ENCODE peak calls at places on chromosomes 16 and 17, in ten cellular contexts. F is dorsolateral prefrontal cortex; K is cardiac muscle cell; B is mammary epithelial cell; Y is mucosa of descending colon; P is lower lobe of right lung; J is CD8-positive, alpha-beta T cell; R is CD4-positive, alpha-beta T cell; Q is AG09309; E is OCI-LY7. G is an unnamed sample.

GRCh38 chr17:70775667-70776066 is 606.3 kb downstream of the KCNJ2 start:
- DNase-seq in P (no peak), F (no peak), E (peak), Q (no peak), K (no peak), R (no peak), J (no peak), B (no peak), Y (no peak), G (no peak)

GRCh38 chr17:45768000-45768399 is 16.1 kb upstream of the CRHR1 start:
- DNase-seq in P (no peak), J (no peak), F (no peak), E (no peak), B (no peak), R (no peak), K (peak), Y (no peak), Q (no peak), G (no peak)

GRCh38 chr17:7393613-7394451 is 493 bp downstream of the PLSCR3 start:
- DNase-seq in P (no peak), J (no peak), R (peak), B (peak), Q (no peak), Y (peak), F (no peak), K (peak), E (peak), G (no peak)

GRCh38 chr16:28112908-28113307 is 49.4 kb upstream of the GSG1L start:
- DNase-seq in R (no peak), J (no peak), Y (no peak), P (no peak), E (no peak), Q (no peak), F (no peak), B (no peak), K (no peak), G (no peak)

GRCh38 chr16:75224281-75224680 is 5.5 kb downstream of the CTRB1 start:
- DNase-seq in K (no peak), J (no peak), B (no peak), Q (no peak), F (no peak), E (no peak), P (no peak), Y (no peak), R (no peak), G (no peak)

GRCh38 chr17:12566281-12567002 is 99.2 kb upstream of the MYOCD start:
- DNase-seq in B (no peak), P (no peak), Q (no peak), F (no peak), K (peak), R (no peak), E (no peak), J (no peak), Y (no peak), G (no peak)

GRCh38 chr17:77585142-77585860 is 373.2 kb upstream of the TNRC6C start:
- DNase-seq in K (no peak), P (no peak), F (no peak), Y (no peak), R (no peak), E (no peak), Q (no peak), B (no peak), J (no peak), G (no peak)

GRCh38 chr17:71530227-71530626 is 590.6 kb upstream of the SOX9 start:
- DNase-seq in Q (no peak), P (no peak), E (no peak), B (peak), F (no peak), K (no peak), R (no peak), Y (no peak), J (no peak), G (no peak)

GRCh38 chr17:77892469-77893143 is 65.9 kb upstream of the TNRC6C start:
- DNase-seq in K (peak), Y (no peak), J (no peak), R (no peak), P (peak), Q (no peak), F (no peak), B (no peak), E (no peak), G (peak)

GRCh38 chr17:9729034-9729650 is 62.2 kb downstream of the DHRS7C start:
- DNase-seq in R (no peak), B (peak), K (peak), E (peak), Y (no peak), Q (no peak), F (no peak), J (no peak), P (no peak), G (no peak)

GRCh38 chr17:4344926-4345325 is 21.5 kb downstream of the UBE2G1 start:
- DNase-seq in Y (no peak), J (no peak), F (no peak), K (no peak), B (no peak), R (no peak), P (no peak), Q (no peak), E (no peak), G (no peak)

GRCh38 chr17:27473748-27474609 is 17.7 kb downstream of the KSR1 start:
- DNase-seq in P (peak), F (no peak), B (no peak), Q (no peak), J (peak), E (peak), R (no peak), Y (no peak), K (peak), G (no peak)

GRCh38 chr16:67526149-67526732 is 2.4 kb upstream of the RIPOR1 start:
- DNase-seq in Q (no peak), B (peak), J (no peak), K (no peak), E (no peak), R (no peak), F (no peak), Y (no peak), P (no peak), G (no peak)

GRCh38 chr17:2157081-2157480 is 102.2 kb downstream of the HIC1 start:
- DNase-seq in P (no peak), F (no peak), K (no peak), R (no peak), B (no peak), J (no peak), Q (no peak), Y (no peak), E (no peak), G (no peak)

GRCh38 chr17:14301279-14301760 is 439 bp downstream of the HS3ST3B1 start:
- DNase-seq in K (peak), F (no peak), R (peak), B (no peak), E (peak), J (no peak), Y (no peak), Q (no peak), P (no peak), G (no peak)

GRCh38 chr16:31453255-31454204 is 5.8 kb upstream of the ARMC5 start:
- DNase-seq in Q (no peak), J (no peak), K (peak), R (no peak), F (peak), P (peak), E (no peak), B (peak), Y (peak), G (no peak)

GRCh38 chr16:48420437-48420836 is 35.2 kb upstream of the SIAH1 start:
- DNase-seq in K (no peak), P (no peak), B (peak), Q (no peak), J (no peak), E (no peak), F (no peak), Y (no peak), R (no peak), G (no peak)
- TF ChIP-seq CTCF in K (no peak), P (no peak), B (no peak), Q (no peak), J (no peak), E (no peak), F (no peak), Y (no peak), R (no peak), G (no peak)

GRCh38 chr17:50871369-50871768 is 5.2 kb upstream of the TOB1 start:
- DNase-seq in F (no peak), R (no peak), P (no peak), B (no peak), J (peak), K (no peak), Y (no peak), E (no peak), Q (no peak), G (no peak)

GRCh38 chr17:50868594-50868993 is 2.4 kb upstream of the TOB1 start:
- DNase-seq in P (no peak), Q (no peak), K (no peak), E (no peak), R (no peak), J (no peak), Y (no peak), B (no peak), F (no peak), G (no peak)

GRCh38 chr17:50875074-50875473 is 8.9 kb upstream of the TOB1 start:
- DNase-seq in Q (no peak), B (no peak), J (no peak), Y (no peak), R (no peak), K (no peak), F (no peak), E (no peak), P (no peak), G (no peak)

GRCh38 chr17:50872710-50873424 is 6.7 kb upstream of the TOB1 start:
- DNase-seq in K (no peak), E (no peak), Y (no peak), B (peak), J (peak), Q (no peak), P (no peak), R (peak), F (no peak), G (no peak)

GRCh38 chr17:50871898-50872297 is 5.7 kb upstream of the TOB1 start:
- DNase-seq in Y (no peak), K (no peak), F (no peak), P (no peak), E (no peak), R (no peak), Q (no peak), B (no peak), J (no peak), G (no peak)
- TF ChIP-seq CTCF in Y (no peak), K (no peak), F (no peak), P (no peak), E (no peak), R (no peak), Q (no peak), B (no peak), J (no peak), G (no peak)

DNA sequence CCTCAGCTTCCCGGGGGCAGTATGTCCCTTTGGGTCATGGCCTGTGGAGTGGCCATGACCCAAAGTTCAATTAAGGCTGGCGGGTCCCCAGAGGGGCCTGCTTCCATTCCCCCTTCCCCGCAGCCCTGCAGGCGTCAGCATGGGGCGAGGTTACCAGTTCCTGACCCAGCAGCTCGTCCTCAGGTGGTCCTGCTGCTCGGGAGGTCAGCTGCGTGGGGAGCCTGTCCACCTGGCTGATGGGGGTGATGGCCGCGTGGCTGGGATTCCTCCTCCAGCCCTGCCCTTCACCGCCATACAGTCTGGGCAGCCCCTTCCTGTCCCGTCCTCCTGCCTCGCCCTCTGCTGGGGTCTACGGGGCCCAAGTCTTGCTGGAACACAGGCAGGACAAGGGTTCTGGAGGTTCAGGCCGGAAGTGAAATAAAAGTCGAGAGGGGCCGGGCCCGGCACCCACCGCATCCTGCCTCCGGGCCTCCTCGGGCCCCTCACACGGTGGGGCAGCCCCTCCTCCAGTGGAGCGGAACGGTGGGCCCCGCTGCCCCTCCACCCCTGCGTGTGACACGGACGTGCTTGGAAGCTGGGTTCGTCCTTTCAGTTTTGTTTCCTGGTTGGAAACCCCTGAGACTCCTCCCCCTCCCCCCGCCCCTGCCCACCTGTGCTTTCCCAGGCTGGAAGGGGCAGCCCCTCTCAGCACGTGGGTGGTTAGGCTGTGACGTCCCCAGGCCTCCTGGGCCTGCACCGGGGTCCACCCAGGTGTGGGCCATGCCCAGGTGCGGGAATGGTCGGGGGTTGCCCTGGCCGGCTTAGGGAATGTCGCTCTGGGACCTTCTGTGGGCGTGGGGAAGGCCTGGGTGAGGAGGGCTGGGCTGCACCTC is 6.8 kb downstream of the UBALD2 start:
- DNase-seq in K (no peak), B (no peak), Y (peak), Q (no peak), F (no peak), E (peak), R (peak), J (peak), P (peak), G (no peak)
- TF ChIP-seq CTCF in K (no peak), B (no peak), Y (no peak), Q (no peak), F (no peak), E (no peak), R (no peak), J (no peak), P (no peak), G (no peak)

DNA sequence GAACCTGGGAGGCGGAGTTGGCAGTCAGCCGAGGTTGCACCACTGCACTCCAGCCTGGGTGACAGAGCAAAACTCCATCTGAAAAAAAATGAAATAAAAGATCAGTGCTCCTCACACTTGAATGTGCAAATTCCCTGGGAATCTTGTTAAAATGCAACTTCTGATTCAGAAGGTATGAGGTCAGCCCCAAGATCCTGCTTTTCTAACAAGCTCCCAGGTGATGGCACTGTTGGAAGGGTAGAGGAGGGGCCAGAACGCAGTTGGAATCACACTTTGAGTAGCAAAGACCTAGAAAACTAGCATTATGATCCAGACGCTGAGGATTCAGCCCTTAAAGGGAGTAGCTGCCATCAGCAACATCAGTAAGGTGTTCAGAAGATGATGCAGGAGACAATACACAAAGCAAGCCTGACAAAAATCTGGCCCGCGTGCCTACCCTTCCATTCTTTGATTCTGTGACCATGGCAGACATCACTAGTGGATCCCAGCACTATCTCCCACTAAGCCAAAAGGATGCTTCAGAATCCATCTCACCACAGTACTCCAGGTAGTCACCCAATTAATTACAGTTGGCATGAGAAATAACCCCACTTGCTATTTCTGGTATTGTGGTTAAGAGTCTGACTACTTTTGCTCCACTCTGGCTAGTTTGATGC is 33.1 kb upstream of the MEIOC start:
- DNase-seq in B (no peak), Y (no peak), P (no peak), J (no peak), Q (peak), E (no peak), F (no peak), K (no peak), R (no peak), G (no peak)
- TF ChIP-seq CTCF in B (peak), Y (no peak), P (no peak), J (no peak), Q (no peak), E (peak), F (no peak), K (no peak), R (no peak), G (no peak)

GRCh38 chr16:56961386-56961785 is 364 bp upstream of the CETP start:
- DNase-seq in K (no peak), B (no peak), E (no peak), Q (no peak), Y (no peak), P (no peak), F (no peak), J (no peak), R (no peak), G (no peak)

GRCh38 chr16:56956076-56956475 is 5.7 kb upstream of the CETP start:
- DNase-seq in J (no peak), B (no peak), P (no peak), F (no peak), E (no peak), K (no peak), Q (no peak), Y (no peak), R (no peak), G (no peak)

GRCh38 chr16:56953006-56953405 is 8.7 kb upstream of the CETP start:
- DNase-seq in Q (no peak), K (no peak), F (peak), P (no peak), J (no peak), B (no peak), R (no peak), Y (no peak), E (no peak), G (no peak)

GRCh38 chr16:56960681-56961281 is 969 bp upstream of the CETP start:
- DNase-seq in R (no peak), K (no peak), B (no peak), J (no peak), E (no peak), Q (no peak), F (no peak), Y (no peak), P (no peak), G (no peak)

DNA sequence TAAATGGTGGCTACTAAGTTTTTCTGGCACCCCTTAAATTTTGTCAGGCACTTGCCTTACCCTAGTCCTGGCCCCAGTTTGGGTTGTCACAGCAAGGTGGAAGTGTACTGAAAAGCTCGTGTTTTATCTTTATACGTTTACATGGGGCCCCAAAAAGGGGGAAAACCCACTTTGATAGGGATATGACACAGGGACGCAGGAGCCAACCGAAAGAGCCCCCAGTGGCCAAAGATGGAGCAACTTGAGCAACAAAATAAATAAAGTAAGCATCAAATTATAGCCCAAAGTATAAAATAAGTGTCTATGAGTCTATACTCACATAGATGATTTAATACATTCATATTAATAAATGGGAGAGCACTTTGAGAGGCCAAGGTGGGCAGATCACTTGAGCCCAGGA is 5.0 kb upstream of the CETP start:
- DNase-seq in J (no peak), P (no peak), E (no peak), F (peak), B (no peak), R (no peak), K (no peak), Y (no peak), Q (no peak), G (no peak)
- TF ChIP-seq CTCF in J (no peak), P (no peak), E (peak), F (no peak), B (no peak), R (no peak), K (no peak), Y (no peak), Q (no peak), G (peak)

GRCh38 chr16:47638175-47638574 is 177.0 kb downstream of the PHKB start:
- DNase-seq in R (no peak), J (no peak), F (no peak), Y (no peak), P (no peak), K (no peak), E (no peak), B (no peak), Q (no peak), G (no peak)

GRCh38 chr16:47643610-47644009 is 182.5 kb downstream of the PHKB start:
- DNase-seq in R (no peak), Q (no peak), K (no peak), Y (no peak), P (no peak), B (no peak), J (no peak), E (no peak), F (no peak), G (no peak)

GRCh38 chr16:47644661-47645060 is 183.5 kb downstream of the PHKB start:
- DNase-seq in J (no peak), Q (peak), R (no peak), K (no peak), P (no peak), Y (no peak), B (no peak), E (no peak), F (no peak), G (no peak)

GRCh38 chr16:47646914-47647313 is 185.8 kb downstream of the PHKB start:
- DNase-seq in P (no peak), B (no peak), K (no peak), Y (no peak), Q (no peak), E (no peak), F (no peak), R (no peak), J (no peak), G (no peak)

DNA sequence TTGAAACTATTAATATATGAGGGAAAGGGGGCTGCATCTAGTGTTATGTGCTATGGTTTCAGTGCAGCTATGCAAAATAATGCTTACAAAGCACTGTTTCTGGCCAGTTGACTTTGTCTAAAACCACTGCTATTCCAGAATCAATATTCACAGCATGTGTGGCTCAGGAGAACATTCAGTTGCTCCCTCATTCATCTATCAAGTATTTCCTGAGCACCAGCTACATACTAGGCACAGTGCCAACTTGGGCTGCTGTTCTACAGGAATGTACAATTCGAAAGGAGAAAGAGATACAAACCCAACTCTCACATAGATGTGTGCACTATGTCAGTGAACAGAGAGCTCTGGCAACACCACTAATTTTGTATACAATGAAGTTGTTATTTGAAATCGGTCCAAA is 183.0 kb downstream of the PHKB start:
- DNase-seq in R (no peak), K (no peak), F (no peak), B (peak), E (no peak), Y (no peak), Q (peak), J (no peak), P (no peak), G (no peak)
- TF ChIP-seq CTCF in R (no peak), K (no peak), F (no peak), B (no peak), E (no peak), Y (no peak), Q (no peak), J (no peak), P (no peak), G (no peak)

GRCh38 chr16:1532081-1532760 is 1.2 kb upstream of the TMEM204 start:
- DNase-seq in R (no peak), J (no peak), Q (no peak), P (no peak), B (no peak), F (no peak), K (no peak), E (no peak), Y (no peak), G (no peak)

GRCh38 chr16:1530349-1530882 is 3.0 kb upstream of the TMEM204 start:
- DNase-seq in R (no peak), K (no peak), Y (no peak), E (no peak), F (no peak), J (no peak), B (peak), P (no peak), Q (no peak), G (no peak)

GRCh38 chr16:1532771-1533170 is 695 bp upstream of the TMEM204 start:
- DNase-seq in Q (no peak), F (no peak), K (no peak), J (no peak), B (no peak), Y (no peak), E (no peak), R (no peak), P (no peak), G (no peak)

GRCh38 chr16:1530883-1531637 is 2.4 kb upstream of the TMEM204 start:
- DNase-seq in F (no peak), Y (no peak), R (no peak), B (no peak), J (no peak), Q (peak), E (no peak), P (no peak), K (no peak), G (no peak)

GRCh38 chr16:1531638-1531910 is 1.9 kb upstream of the TMEM204 start:
- DNase-seq in K (no peak), J (no peak), F (no peak), Y (no peak), B (no peak), R (no peak), P (no peak), Q (no peak), E (no peak), G (no peak)
- TF ChIP-seq CTCF in K (no peak), J (no peak), F (no peak), Y (no peak), B (no peak), R (no peak), P (no peak), Q (no peak), E (no peak), G (no peak)

GRCh38 chr17:82098169-82098938 is at the start of gene FASN:
- DNase-seq in Q (peak), K (peak), R (peak), P (peak), E (peak), J (peak), Y (peak), B (peak), F (peak), G (peak)
- TF ChIP-seq CTCF in Q (peak), K (peak), R (no peak), P (peak), E (peak), J (peak), Y (peak), B (peak), F (peak), G (peak)

G was measured in neural crest cell.